ENCODE peak calls at places on chromosomes 2 and 18, in five cellular contexts. V is suprapubic skin, D is HCT116, Y is heart right ventricle, P is OCI-LY7. B is an unnamed sample. For H3K4me1, the result is how much of the 10 kb centered on the place peaks cover.

GRCh38 chr18:50183556-50183955 is 11.4 kb downstream of the MYO5B start:
- DNase-seq in D (peak), Y (no peak), V (no peak), P (no peak), B (no peak)

GRCh38 chr2:61005736-61006135 is 11.8 kb upstream of the PEX13 start:
- DNase-seq in P (no peak), Y (no peak), V (no peak), D (no peak), B (no peak)

GRCh38 chr18:78105611-78106010 is 856.0 kb downstream of the GALR1 start:
- DNase-seq in D (no peak), P (no peak), V (no peak), Y (no peak), B (no peak)

GRCh38 chr2:236968101-236968886 is 117.4 kb upstream of the COPS8 start:
- DNase-seq in V (peak), Y (no peak), P (no peak), D (no peak), B (no peak)

GRCh38 chr2:219214141-219214540 is 4.6 kb downstream of the ABCB6 start:
- DNase-seq in P (no peak), D (no peak), Y (no peak), V (no peak), B (no peak)

GRCh38 chr18:46301081-46301480 is 196.9 kb downstream of the HAUS1 start:
- DNase-seq in D (no peak), V (no peak), P (no peak), Y (no peak), B (no peak)

GRCh38 chr18:59810740-59811520 is 88.9 kb upstream of the PMAIP1 start:
- DNase-seq in P (no peak), V (no peak), D (no peak), Y (no peak), B (no peak)

GRCh38 chr18:4547126-4547525 is 92.0 kb upstream of the DLGAP1 start:
- DNase-seq in P (no peak), V (no peak), Y (no peak), D (no peak), B (no peak)

GRCh38 chr18:60541661-60542060 is 169.1 kb upstream of the MC4R start:
- DNase-seq in V (no peak), P (no peak), Y (no peak), D (no peak), B (no peak)

GRCh38 chr18:37661061-37661460 is 95.5 kb upstream of the CELF4 start:
- DNase-seq in V (no peak), P (no peak), Y (no peak), D (no peak), B (no peak)

GRCh38 chr2:233381013-233381995 is 27.0 kb downstream of the DGKD start:
- DNase-seq in Y (no peak), V (peak), P (no peak), D (no peak), B (no peak)

GRCh38 chr2:225270861-225271260 is 128.6 kb upstream of the NYAP2 start:
- DNase-seq in D (peak), Y (no peak), P (peak), V (no peak), B (no peak)

DNA sequence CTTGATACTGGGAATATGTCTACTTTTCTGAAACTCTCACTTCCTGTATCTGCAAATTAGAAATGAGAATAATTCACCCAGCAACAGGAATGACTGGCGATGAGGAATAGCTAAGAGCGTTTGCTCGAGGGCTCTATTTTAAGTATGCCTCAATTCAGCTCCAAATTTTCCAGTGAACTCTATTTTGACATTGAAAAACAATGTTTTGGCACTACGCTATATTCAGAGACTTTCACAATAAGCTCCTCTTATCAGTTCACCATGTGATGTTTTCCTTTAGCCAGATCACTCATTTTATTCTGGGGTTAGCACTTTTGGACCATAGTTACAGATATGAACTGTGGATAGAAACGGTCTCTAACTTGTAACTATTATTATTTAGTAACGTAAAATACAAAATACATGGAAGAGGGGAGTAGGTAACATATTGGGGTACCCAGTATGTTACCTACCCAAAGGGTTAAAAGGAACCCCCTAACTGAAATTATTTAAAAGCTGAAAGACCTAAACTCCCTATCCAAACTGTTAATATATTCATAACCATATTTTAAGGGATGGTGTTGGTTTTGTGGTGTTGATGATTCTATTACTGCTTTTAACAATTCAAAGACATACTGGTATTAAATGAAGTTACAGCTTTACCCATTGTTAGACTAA is 28.1 kb downstream of the SLC40A1 start:
- DNase-seq in P (no peak), Y (no peak), V (no peak), D (no peak), B (no peak)
- H3K4me1 ChIP-seq in P (under half), Y (under half), V (under half), D (under half), B (under half)

DNA sequence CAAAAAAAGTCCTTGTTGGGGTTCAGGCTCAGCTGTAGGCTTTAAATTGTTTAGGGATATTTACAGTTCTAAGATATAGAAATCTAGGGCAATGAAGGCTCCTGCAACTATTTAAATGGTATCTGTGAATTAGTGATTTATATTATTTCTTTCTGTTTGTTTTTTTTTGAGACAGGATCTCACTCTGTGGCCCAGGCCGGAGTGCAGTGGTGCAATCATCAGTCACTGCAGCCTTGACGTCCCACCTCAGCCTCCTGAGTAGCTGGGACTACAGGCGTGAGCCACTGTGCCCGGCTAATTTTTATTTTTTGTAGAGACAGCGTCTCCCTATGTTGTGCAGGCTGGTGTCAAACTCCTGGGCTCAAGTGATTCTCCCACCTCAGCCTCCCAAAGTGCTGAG is 32.3 kb upstream of the NDUFV2 start:
- DNase-seq in V (no peak), Y (no peak), P (no peak), D (no peak), B (no peak)
- H3K4me1 ChIP-seq in V (under half), Y (under half), P (half or more), D (under half), B (under half)

GRCh38 chr2:215144106-215144875 is 5.9 kb upstream of the ABCA12 start:
- DNase-seq in P (no peak), D (no peak), Y (no peak), V (no peak), B (no peak)
- H3K4me1 ChIP-seq in P (under half), D (under half), Y (under half), V (under half), B (under half)

GRCh38 chr2:9238927-9239326 is 32.3 kb downstream of the ASAP2 start:
- DNase-seq in P (no peak), D (no peak), V (no peak), Y (no peak), B (no peak)
- H3K4me1 ChIP-seq in P (under half), D (under half), V (half or more), Y (half or more), B (under half)

DNA sequence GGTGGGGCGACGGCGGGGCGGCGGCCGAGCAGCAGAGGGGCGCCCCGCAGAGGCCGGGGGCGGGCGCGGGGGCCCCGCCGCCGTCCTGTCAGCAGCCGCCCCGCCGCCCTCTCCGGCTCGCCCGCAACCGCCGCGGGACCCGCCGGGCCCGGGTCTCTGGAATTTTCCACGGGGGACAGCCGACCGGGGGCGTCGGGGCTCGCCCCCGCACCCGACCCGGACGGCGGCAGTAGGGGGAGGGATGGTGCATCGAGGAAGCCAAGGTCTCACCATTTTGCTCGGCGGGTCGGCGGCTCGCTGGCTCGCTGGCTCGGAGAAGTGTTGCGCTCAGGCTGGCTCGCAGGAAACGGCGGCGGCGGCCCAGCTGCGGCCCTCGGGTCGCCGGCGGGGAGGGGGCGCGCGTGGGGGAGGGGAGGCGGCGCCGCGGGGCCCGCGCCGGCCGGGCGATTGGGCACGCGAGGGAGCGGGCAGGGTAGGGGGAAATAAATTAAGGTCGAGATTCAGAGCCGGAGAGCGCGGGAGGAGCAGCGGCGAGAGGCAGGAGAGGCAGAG is 401 bp downstream of the PPP3R1 start:
- DNase-seq in Y (peak), D (no peak), P (peak), V (peak), B (peak)
- H3K4me1 ChIP-seq in Y (half or more), D (under half), P (half or more), V (half or more), B (under half)

GRCh38 chr2:96205888-96206287 is 2.7 kb downstream of the STARD7 start:
- DNase-seq in P (no peak), V (no peak), Y (no peak), D (no peak), B (no peak)

GRCh38 chr2:96208144-96209010 is at the start of gene STARD7:
- DNase-seq in P (peak), Y (peak), D (peak), V (peak), B (peak)

GRCh38 chr2:96207778-96208143 is 866 bp downstream of the STARD7 start:
- DNase-seq in D (no peak), V (no peak), Y (no peak), P (peak), B (no peak)

GRCh38 chr2:96209011-96209728 is 543 bp upstream of the STARD7 start:
- DNase-seq in V (no peak), D (no peak), Y (no peak), P (no peak), B (no peak)

DNA sequence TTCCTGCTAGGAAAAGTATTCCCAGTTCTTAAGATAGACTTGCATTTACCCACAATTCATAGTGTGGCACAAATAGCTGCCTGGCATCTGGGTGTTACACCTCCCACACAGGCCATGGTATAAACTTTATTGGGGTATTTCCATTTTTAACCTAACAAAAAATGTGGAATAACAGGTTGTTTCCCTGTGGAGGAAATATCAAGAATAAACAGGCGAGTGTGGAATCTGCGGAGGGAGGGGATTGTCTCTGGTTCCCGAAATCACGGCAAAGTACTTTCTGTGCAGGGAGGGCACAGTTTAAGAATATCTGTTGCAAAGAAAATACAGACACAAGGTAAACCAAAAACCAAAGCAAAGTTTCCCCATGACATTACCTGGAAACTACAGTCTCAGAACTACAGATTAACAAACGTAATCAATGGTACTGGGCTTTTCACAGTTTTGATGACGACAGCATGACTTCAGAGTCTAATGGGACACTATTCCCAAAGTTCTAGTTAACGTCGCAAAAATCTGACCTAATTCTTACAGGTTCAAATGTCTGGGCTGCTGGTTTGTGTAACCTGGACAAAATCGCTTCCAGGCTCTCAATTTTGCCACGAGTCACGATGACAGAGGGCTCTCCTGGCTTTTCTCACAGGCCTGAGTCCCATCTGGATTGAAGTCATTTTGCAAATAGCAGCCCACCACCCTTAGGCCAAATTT is 1.4 kb downstream of the STARD7 start:
- DNase-seq in P (peak), V (no peak), D (no peak), Y (no peak), B (no peak)
- H3K4me1 ChIP-seq in P (half or more), V (half or more), D (under half), Y (half or more), B (under half)